ENCODE peak calls at places on chromosomes 4 and X, in nine cellular contexts. One of them, this sample, is unnamed. For H3K9me3, the result is how much of the 10 kb centered on the place peaks cover.

GRCh38 chr4:71287305-71287704 is 51.5 kb upstream of the SLC4A4 start:
- DNase-seq in HepG2: no peak
- DNase-seq in neural progenitor cell: no peak
- DNase-seq in lung: no peak
- DNase-seq in upper lobe of right lung: no peak
- DNase-seq in naive thymus-derived CD4-positive, alpha-beta T cell: no peak
- DNase-seq in sigmoid colon: no peak
- DNase-seq in pancreas: no peak
- DNase-seq in NT2/D1: no peak
- DNase-seq in this sample: no peak

GRCh38 chrX:93673869-93674271 is at the start of gene FAM133A:
- DNase-seq in HepG2: no peak
- DNase-seq in neural progenitor cell: no peak
- DNase-seq in lung: no peak
- DNase-seq in upper lobe of right lung: no peak
- DNase-seq in naive thymus-derived CD4-positive, alpha-beta T cell: no peak
- DNase-seq in sigmoid colon: no peak
- DNase-seq in pancreas: no peak
- DNase-seq in NT2/D1: no peak
- DNase-seq in this sample: no peak

GRCh38 chr4:6056976-6057766 is 38.9 kb upstream of the C4orf50 start:
- DNase-seq in HepG2: no peak
- DNase-seq in neural progenitor cell: no peak
- DNase-seq in lung: no peak
- DNase-seq in upper lobe of right lung: peak
- DNase-seq in naive thymus-derived CD4-positive, alpha-beta T cell: no peak
- DNase-seq in sigmoid colon: peak
- DNase-seq in pancreas: no peak
- DNase-seq in NT2/D1: no peak
- DNase-seq in this sample: no peak

GRCh38 chrX:16222123-16222522 is 54.8 kb downstream of the MAGEB17 start:
- DNase-seq in HepG2: no peak
- DNase-seq in neural progenitor cell: no peak
- DNase-seq in lung: no peak
- DNase-seq in upper lobe of right lung: no peak
- DNase-seq in naive thymus-derived CD4-positive, alpha-beta T cell: no peak
- DNase-seq in sigmoid colon: no peak
- DNase-seq in pancreas: no peak
- DNase-seq in NT2/D1: no peak
- DNase-seq in this sample: no peak

GRCh38 chr4:142645478-142646108 is 200.5 kb downstream of the INPP4B start:
- DNase-seq in HepG2: no peak
- DNase-seq in neural progenitor cell: no peak
- DNase-seq in lung: no peak
- DNase-seq in upper lobe of right lung: no peak
- DNase-seq in naive thymus-derived CD4-positive, alpha-beta T cell: peak
- DNase-seq in sigmoid colon: no peak
- DNase-seq in pancreas: no peak
- DNase-seq in NT2/D1: no peak
- DNase-seq in this sample: no peak

GRCh38 chrX:108223606-108224005 is 132.0 kb downstream of the ATG4A start:
- DNase-seq in HepG2: no peak
- DNase-seq in neural progenitor cell: no peak
- DNase-seq in lung: no peak
- DNase-seq in upper lobe of right lung: no peak
- DNase-seq in naive thymus-derived CD4-positive, alpha-beta T cell: no peak
- DNase-seq in sigmoid colon: no peak
- DNase-seq in pancreas: no peak
- DNase-seq in NT2/D1: no peak
- DNase-seq in this sample: no peak

GRCh38 chr4:7016512-7016911 is 26.7 kb upstream of the TADA2B start:
- DNase-seq in HepG2: no peak
- DNase-seq in neural progenitor cell: no peak
- DNase-seq in lung: no peak
- DNase-seq in upper lobe of right lung: no peak
- DNase-seq in naive thymus-derived CD4-positive, alpha-beta T cell: no peak
- DNase-seq in sigmoid colon: no peak
- DNase-seq in pancreas: no peak
- DNase-seq in NT2/D1: no peak
- DNase-seq in this sample: no peak

GRCh38 chr4:84481879-84482245 is 17.2 kb downstream of the NKX6-1 start:
- DNase-seq in HepG2: no peak
- DNase-seq in neural progenitor cell: peak
- DNase-seq in lung: no peak
- DNase-seq in upper lobe of right lung: no peak
- DNase-seq in naive thymus-derived CD4-positive, alpha-beta T cell: no peak
- DNase-seq in sigmoid colon: no peak
- DNase-seq in pancreas: no peak
- DNase-seq in NT2/D1: no peak
- DNase-seq in this sample: no peak

GRCh38 chr4:24655971-24656370 is 71.6 kb upstream of the DHX15 start:
- DNase-seq in HepG2: no peak
- DNase-seq in neural progenitor cell: no peak
- DNase-seq in lung: no peak
- DNase-seq in upper lobe of right lung: no peak
- DNase-seq in naive thymus-derived CD4-positive, alpha-beta T cell: no peak
- DNase-seq in sigmoid colon: no peak
- DNase-seq in pancreas: no peak
- DNase-seq in NT2/D1: no peak
- DNase-seq in this sample: no peak

GRCh38 chr4:26583538-26583864 is 383 bp upstream of the TBC1D19 start:
- DNase-seq in HepG2: no peak
- DNase-seq in neural progenitor cell: no peak
- DNase-seq in lung: no peak
- DNase-seq in upper lobe of right lung: no peak
- DNase-seq in naive thymus-derived CD4-positive, alpha-beta T cell: no peak
- DNase-seq in sigmoid colon: no peak
- DNase-seq in pancreas: no peak
- DNase-seq in NT2/D1: no peak
- DNase-seq in this sample: no peak

GRCh38 chr4:127916512-127916911 is 35.8 kb downstream of the PLK4 start:
- DNase-seq in HepG2: no peak
- DNase-seq in neural progenitor cell: no peak
- DNase-seq in lung: no peak
- DNase-seq in upper lobe of right lung: no peak
- DNase-seq in naive thymus-derived CD4-positive, alpha-beta T cell: no peak
- DNase-seq in sigmoid colon: no peak
- DNase-seq in pancreas: no peak
- DNase-seq in NT2/D1: no peak
- DNase-seq in this sample: no peak

GRCh38 chr4:22688236-22688635 is 4.5 kb upstream of the GBA3 start:
- DNase-seq in HepG2: no peak
- DNase-seq in neural progenitor cell: no peak
- DNase-seq in lung: no peak
- DNase-seq in upper lobe of right lung: no peak
- DNase-seq in naive thymus-derived CD4-positive, alpha-beta T cell: no peak
- DNase-seq in sigmoid colon: no peak
- DNase-seq in pancreas: no peak
- DNase-seq in NT2/D1: no peak
- DNase-seq in this sample: no peak

GRCh38 chrX:102808336-102808735 is 87.8 kb downstream of the GPRASP3 start:
- DNase-seq in HepG2: no peak
- DNase-seq in neural progenitor cell: no peak
- DNase-seq in lung: no peak
- DNase-seq in upper lobe of right lung: no peak
- DNase-seq in naive thymus-derived CD4-positive, alpha-beta T cell: no peak
- DNase-seq in sigmoid colon: no peak
- DNase-seq in pancreas: no peak
- DNase-seq in NT2/D1: no peak
- DNase-seq in this sample: no peak

GRCh38 chr4:158578476-158578875 is 56.8 kb downstream of the RXFP1 start:
- DNase-seq in HepG2: peak
- DNase-seq in neural progenitor cell: no peak
- DNase-seq in lung: no peak
- DNase-seq in upper lobe of right lung: no peak
- DNase-seq in naive thymus-derived CD4-positive, alpha-beta T cell: no peak
- DNase-seq in sigmoid colon: no peak
- DNase-seq in pancreas: no peak
- DNase-seq in NT2/D1: no peak
- DNase-seq in this sample: no peak

GRCh38 chrX:840556-840955 is 210.0 kb downstream of the SHOX start:
- DNase-seq in HepG2: no peak
- DNase-seq in neural progenitor cell: no peak
- DNase-seq in lung: peak
- DNase-seq in upper lobe of right lung: no peak
- DNase-seq in naive thymus-derived CD4-positive, alpha-beta T cell: no peak
- DNase-seq in sigmoid colon: no peak
- DNase-seq in pancreas: no peak
- DNase-seq in NT2/D1: no peak
- DNase-seq in this sample: no peak

GRCh38 chr4:18630218-18631110 is 608.9 kb upstream of the LCORL start:
- DNase-seq in HepG2: no peak
- DNase-seq in neural progenitor cell: no peak
- DNase-seq in lung: no peak
- DNase-seq in upper lobe of right lung: no peak
- DNase-seq in naive thymus-derived CD4-positive, alpha-beta T cell: no peak
- DNase-seq in sigmoid colon: no peak
- DNase-seq in pancreas: no peak
- DNase-seq in NT2/D1: no peak
- DNase-seq in this sample: no peak

GRCh38 chrX:74085642-74086236 is 218.2 kb upstream of the ZCCHC13 start:
- DNase-seq in HepG2: peak
- DNase-seq in neural progenitor cell: no peak
- DNase-seq in lung: no peak
- DNase-seq in upper lobe of right lung: no peak
- DNase-seq in naive thymus-derived CD4-positive, alpha-beta T cell: no peak
- DNase-seq in sigmoid colon: no peak
- DNase-seq in pancreas: no peak
- DNase-seq in NT2/D1: no peak
- DNase-seq in this sample: no peak

DNA sequence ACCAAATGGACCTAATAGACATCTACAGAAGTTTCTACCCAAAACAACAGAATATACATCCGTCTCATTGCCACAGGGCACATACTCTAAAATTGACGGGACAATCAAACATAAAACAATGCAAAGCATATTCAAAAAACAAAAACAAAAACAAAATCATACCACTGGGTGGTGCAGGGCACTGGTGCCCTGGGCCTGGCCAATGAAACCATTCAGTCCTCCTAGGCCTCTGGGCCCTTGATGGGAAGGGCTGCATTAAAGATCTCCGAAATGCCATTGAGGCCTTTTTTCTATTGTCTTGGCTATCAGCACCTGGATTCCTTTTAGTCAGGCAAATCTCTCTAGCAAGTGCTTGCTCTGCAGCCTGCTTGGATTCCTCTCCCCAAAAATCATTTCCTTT is 213.9 kb upstream of the ZCCHC13 start:
- DNase-seq in HepG2: no peak
- DNase-seq in neural progenitor cell: no peak
- DNase-seq in lung: no peak
- DNase-seq in upper lobe of right lung: no peak
- DNase-seq in naive thymus-derived CD4-positive, alpha-beta T cell: no peak
- DNase-seq in sigmoid colon: no peak
- DNase-seq in pancreas: no peak
- DNase-seq in NT2/D1: no peak
- DNase-seq in this sample: no peak
- H3K9me3 ChIP-seq in HepG2: under half
- H3K9me3 ChIP-seq in neural progenitor cell: under half
- H3K9me3 ChIP-seq in lung: under half
- H3K9me3 ChIP-seq in upper lobe of right lung: under half
- H3K9me3 ChIP-seq in naive thymus-derived CD4-positive, alpha-beta T cell: under half
- H3K9me3 ChIP-seq in sigmoid colon: under half
- H3K9me3 ChIP-seq in pancreas: under half
- H3K9me3 ChIP-seq in NT2/D1: under half
- H3K9me3 ChIP-seq in this sample: under half

GRCh38 chr4:164977243-164978164 is at the start of gene TRIM61:
- DNase-seq in HepG2: no peak
- DNase-seq in neural progenitor cell: no peak
- DNase-seq in lung: peak
- DNase-seq in upper lobe of right lung: peak
- DNase-seq in naive thymus-derived CD4-positive, alpha-beta T cell: peak
- DNase-seq in sigmoid colon: no peak
- DNase-seq in pancreas: peak
- DNase-seq in NT2/D1: peak
- DNase-seq in this sample: peak
- H3K4me3 ChIP-seq in HepG2: no peak
- H3K4me3 ChIP-seq in neural progenitor cell: no peak
- H3K4me3 ChIP-seq in lung: peak
- H3K4me3 ChIP-seq in upper lobe of right lung: peak
- H3K4me3 ChIP-seq in naive thymus-derived CD4-positive, alpha-beta T cell: peak
- H3K4me3 ChIP-seq in sigmoid colon: peak
- H3K4me3 ChIP-seq in pancreas: no peak
- H3K4me3 ChIP-seq in NT2/D1: peak
- H3K4me3 ChIP-seq in this sample: peak

GRCh38 chr4:97998203-97998602 is 145.1 kb downstream of the STPG2 start:
- DNase-seq in HepG2: no peak
- DNase-seq in neural progenitor cell: no peak
- DNase-seq in lung: no peak
- DNase-seq in upper lobe of right lung: no peak
- DNase-seq in naive thymus-derived CD4-positive, alpha-beta T cell: no peak
- DNase-seq in sigmoid colon: no peak
- DNase-seq in pancreas: no peak
- DNase-seq in NT2/D1: no peak
- DNase-seq in this sample: no peak

GRCh38 chr4:97990409-97990808 is 152.9 kb downstream of the STPG2 start:
- DNase-seq in HepG2: no peak
- DNase-seq in neural progenitor cell: no peak
- DNase-seq in lung: no peak
- DNase-seq in upper lobe of right lung: no peak
- DNase-seq in naive thymus-derived CD4-positive, alpha-beta T cell: no peak
- DNase-seq in sigmoid colon: no peak
- DNase-seq in pancreas: no peak
- DNase-seq in NT2/D1: no peak
- DNase-seq in this sample: no peak

GRCh38 chr4:97994765-97995465 is 148.4 kb downstream of the STPG2 start:
- DNase-seq in HepG2: no peak
- DNase-seq in neural progenitor cell: no peak
- DNase-seq in lung: no peak
- DNase-seq in upper lobe of right lung: no peak
- DNase-seq in naive thymus-derived CD4-positive, alpha-beta T cell: no peak
- DNase-seq in sigmoid colon: no peak
- DNase-seq in pancreas: no peak
- DNase-seq in NT2/D1: no peak
- DNase-seq in this sample: no peak
- H3K9me3 ChIP-seq in HepG2: under half
- H3K9me3 ChIP-seq in neural progenitor cell: under half
- H3K9me3 ChIP-seq in lung: under half
- H3K9me3 ChIP-seq in upper lobe of right lung: under half
- H3K9me3 ChIP-seq in naive thymus-derived CD4-positive, alpha-beta T cell: under half
- H3K9me3 ChIP-seq in sigmoid colon: under half
- H3K9me3 ChIP-seq in pancreas: under half
- H3K9me3 ChIP-seq in NT2/D1: under half
- H3K9me3 ChIP-seq in this sample: under half

DNA sequence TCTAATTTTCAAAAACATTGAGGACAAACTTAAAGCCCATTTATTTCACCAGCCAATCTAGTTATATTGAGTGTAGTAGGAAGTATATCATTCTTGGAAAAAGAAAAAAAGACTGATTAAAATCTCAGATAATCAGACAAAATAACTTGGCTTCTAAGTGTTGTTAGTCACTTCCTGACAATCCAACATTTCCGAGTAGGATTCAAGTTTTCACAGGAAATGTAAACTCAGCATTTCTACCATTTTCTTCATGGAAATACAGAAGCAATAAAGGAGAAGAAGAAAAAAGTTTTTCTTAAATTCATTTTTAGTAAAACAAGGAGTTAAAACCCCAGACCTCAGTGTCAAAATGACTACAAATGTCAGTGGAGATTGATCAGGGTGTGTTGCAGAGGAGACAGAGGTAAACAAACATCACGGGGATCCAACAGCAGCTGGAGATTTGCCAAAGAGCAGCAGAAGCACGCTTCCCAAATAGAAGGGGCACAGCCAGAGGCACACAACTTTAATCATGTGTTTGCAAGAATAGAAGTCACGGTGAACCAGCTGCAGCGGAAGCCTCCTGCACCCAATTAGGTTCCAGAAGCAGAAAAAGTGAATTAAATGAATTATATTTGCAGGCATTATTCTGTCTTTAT is 129.3 kb upstream of the FAM9B start:
- DNase-seq in HepG2: no peak
- DNase-seq in neural progenitor cell: peak
- DNase-seq in lung: no peak
- DNase-seq in upper lobe of right lung: no peak
- DNase-seq in naive thymus-derived CD4-positive, alpha-beta T cell: no peak
- DNase-seq in sigmoid colon: no peak
- DNase-seq in pancreas: no peak
- DNase-seq in NT2/D1: no peak
- DNase-seq in this sample: no peak
- H3K4me3 ChIP-seq in HepG2: no peak
- H3K4me3 ChIP-seq in neural progenitor cell: no peak
- H3K4me3 ChIP-seq in lung: no peak
- H3K4me3 ChIP-seq in upper lobe of right lung: no peak
- H3K4me3 ChIP-seq in naive thymus-derived CD4-positive, alpha-beta T cell: no peak
- H3K4me3 ChIP-seq in sigmoid colon: no peak
- H3K4me3 ChIP-seq in pancreas: no peak
- H3K4me3 ChIP-seq in NT2/D1: no peak
- H3K4me3 ChIP-seq in this sample: no peak